ENCODE peak calls at places on chromosomes 4 and X, in eight cellular contexts. O is right atrium auricular region; K is activated CD4-positive, alpha-beta memory T cell treated with anti-CD3 and anti-CD28 coated beads for 36 hours; F is NCI-H446 treated with DMSO at 0.1 percent for 48 hours; W is iPS-NIHi11; U is activated CD8-positive, alpha-beta T cell treated with anti-CD3 and anti-CD28 coated beads for 36 hours; N is AG09319; T is memory B cell. H is an unnamed sample.

GRCh38 chr4:64774626-64775025 is 365.4 kb upstream of the TECRL start:
- DNase-seq in O (no peak), F (no peak), W (no peak), T (no peak), K (no peak), N (no peak), U (no peak), H (no peak)

GRCh38 chr4:183369073-183369472 is 46.8 kb upstream of the CLDN24 start:
- DNase-seq in T (no peak), U (no peak), F (no peak), W (no peak), K (no peak), O (no peak), N (no peak), H (no peak)

GRCh38 chr4:8274772-8275241 is 5.3 kb downstream of the HTRA3 start:
- DNase-seq in F (peak; percentile 57), T (no peak), O (peak; percentile 91), K (no peak), W (peak; percentile 53), U (no peak), N (peak; percentile 97), H (no peak)

GRCh38 chr4:26839534-26839951 is 21.1 kb upstream of the STIM2 start:
- DNase-seq in F (peak; percentile 80), N (peak; percentile 60), T (no peak), K (no peak), O (no peak), W (peak; percentile 31), U (no peak), H (no peak)

GRCh38 chr4:83128235-83128929 is 13.9 kb upstream of the PLAC8 start:
- DNase-seq in O (no peak), F (no peak), K (no peak), U (no peak), T (no peak), N (peak; percentile 53), W (no peak), H (no peak)

GRCh38 chr4:30714408-30715031 is 5.6 kb upstream of the PCDH7 start:
- DNase-seq in W (peak; percentile 47), O (no peak), K (no peak), T (no peak), F (no peak), N (no peak), U (peak; percentile 4), H (peak; percentile 57)

GRCh38 chr4:70183168-70183939 is 12.2 kb upstream of the ODAM start:
- DNase-seq in O (no peak), K (peak; percentile 12), T (no peak), N (peak; percentile 8), U (peak; percentile 21), F (peak; percentile 1), W (peak; percentile 51), H (peak; percentile 76)

GRCh38 chrX:49039598-49040375 is 3.4 kb downstream of the TFE3 start:
- DNase-seq in K (peak; percentile 73), N (peak; percentile 87), T (no peak), O (peak; percentile 87), W (peak; percentile 70), F (no peak), U (peak; percentile 50), H (peak; percentile 40)

GRCh38 chr4:108171541-108172230 is 3.0 kb upstream of the LEF1 start:
- DNase-seq in F (no peak), W (peak; percentile 17), T (no peak), O (no peak), K (peak; percentile 76), N (no peak), U (peak; percentile 87), H (no peak)

GRCh38 chrX:70133303-70134115 is at the start of gene IGBP1:
- DNase-seq in N (peak; percentile 60), F (peak; percentile 80), U (peak; percentile 87), K (peak; percentile 85), W (peak; percentile 85), O (peak; percentile 88), T (peak; percentile 69), H (peak; percentile 93)

GRCh38 chr4:88137112-88137511 is 21.3 kb downstream of the ABCG2 start:
- DNase-seq in O (no peak), U (no peak), N (no peak), T (no peak), W (no peak), F (no peak), K (no peak), H (no peak)

GRCh38 chr4:121217385-121217784 is 53.3 kb upstream of the TNIP3 start:
- DNase-seq in O (no peak), U (no peak), N (peak; percentile 51), T (no peak), F (no peak), W (no peak), K (no peak), H (no peak)

GRCh38 chrX:151825927-151826471 is 86.7 kb upstream of the MAGEA4 start:
- DNase-seq in K (no peak), N (peak; percentile 87), W (no peak), U (no peak), O (peak; percentile 58), F (no peak), T (no peak), H (no peak)

GRCh38 chr4:183256756-183257385 is 63.2 kb downstream of the CLDN22 start:
- DNase-seq in K (peak; percentile 54), F (no peak), T (no peak), O (no peak), W (peak; percentile 80), N (no peak), U (peak; percentile 64), H (peak; percentile 70)

GRCh38 chr4:38195486-38195885 is 235.3 kb downstream of the PTTG2 start:
- DNase-seq in U (no peak), K (no peak), W (no peak), N (no peak), O (no peak), T (no peak), F (no peak), H (no peak)

GRCh38 chr4:61553562-61554125 is 353.5 kb downstream of the ADGRL3 start:
- DNase-seq in U (no peak), T (no peak), N (no peak), K (no peak), F (no peak), W (no peak), O (no peak), H (no peak)

GRCh38 chrX:98296129-98296528 is 1412.4 kb downstream of the RPA4 start:
- DNase-seq in K (no peak), W (no peak), F (no peak), U (no peak), O (no peak), T (no peak), N (no peak), H (no peak)

GRCh38 chr4:100935090-100935489 is 412.2 kb downstream of the PPP3CA start:
- DNase-seq in N (no peak), F (no peak), W (no peak), T (no peak), O (no peak), K (no peak), U (peak; percentile 1), H (peak; percentile 51)

GRCh38 chr4:150510176-150510875 is 71.6 kb upstream of the MAB21L2 start:
- DNase-seq in O (no peak), T (no peak), W (no peak), F (no peak), U (no peak), K (no peak), N (peak; percentile 52), H (no peak)

GRCh38 chr4:121811122-121811521 is 10.0 kb downstream of the EXOSC9 start:
- DNase-seq in O (no peak), F (no peak), N (no peak), T (no peak), K (no peak), W (no peak), U (no peak), H (no peak)

GRCh38 chrX:78753571-78753970 is 6.1 kb downstream of the LPAR4 start:
- DNase-seq in K (no peak), N (no peak), F (no peak), T (no peak), U (no peak), O (no peak), W (no peak), H (no peak)

GRCh38 chr4:103067841-103068547 is 8.6 kb downstream of the SLC9B2 start:
- DNase-seq in O (no peak), T (no peak), K (no peak), U (no peak), N (no peak), F (no peak), W (no peak), H (no peak)

GRCh38 chr4:173121044-173121685 is 47.4 kb upstream of the GALNT7 start:
- DNase-seq in U (no peak), F (no peak), N (no peak), O (no peak), K (no peak), T (no peak), W (peak; percentile 51), H (peak; percentile 76)

H was measured in NAMALWA.